ENCODE peak calls at places on chromosomes 5 and 9, in eight cellular contexts. One of them, this sample, is unnamed.
A peak's percentile ranks its signal among the peaks of the same experiment; 100 is the strongest.

GRCh38 chr5:63603996-63604395 is 358.2 kb downstream of the HTR1A start:
- DNase-seq in AG10803: no peak
- DNase-seq in stimulated activated CD4-positive, alpha-beta T cell treated with anti-CD3 and anti-CD28 coated beads, Interleukin-4, amount 100 ng/mL, for 4 hours: no peak
- DNase-seq in right atrium auricular region: no peak
- DNase-seq in activated CD4-positive, alpha-beta memory T cell treated with anti-CD3 and anti-CD28 coated beads, Interleukin-2, amount 10 ng/mL, durations not matched to agents 7 days and 5 days: no peak
- DNase-seq in effector memory CD4-positive, alpha-beta T cell: no peak
- DNase-seq in A549: no peak
- DNase-seq in HEK293T: no peak
- DNase-seq in this sample: no peak

GRCh38 chr9:70947519-70947918 is 173.9 kb downstream of the TRPM3 start:
- DNase-seq in effector memory CD4-positive, alpha-beta T cell: no peak
- DNase-seq in right atrium auricular region: no peak
- DNase-seq in A549: no peak
- DNase-seq in AG10803: no peak
- DNase-seq in HEK293T: no peak
- DNase-seq in activated CD4-positive, alpha-beta memory T cell treated with anti-CD3 and anti-CD28 coated beads, Interleukin-2, amount 10 ng/mL, durations not matched to agents 7 days and 5 days: no peak
- DNase-seq in stimulated activated CD4-positive, alpha-beta T cell treated with anti-CD3 and anti-CD28 coated beads, Interleukin-4, amount 100 ng/mL, for 4 hours: no peak
- DNase-seq in this sample: no peak

GRCh38 chr5:26662806-26663360 is 375.5 kb downstream of the CDH9 start:
- DNase-seq in AG10803: no peak
- DNase-seq in activated CD4-positive, alpha-beta memory T cell treated with anti-CD3 and anti-CD28 coated beads, Interleukin-2, amount 10 ng/mL, durations not matched to agents 7 days and 5 days: no peak
- DNase-seq in effector memory CD4-positive, alpha-beta T cell: no peak
- DNase-seq in A549: no peak
- DNase-seq in right atrium auricular region: no peak
- DNase-seq in stimulated activated CD4-positive, alpha-beta T cell treated with anti-CD3 and anti-CD28 coated beads, Interleukin-4, amount 100 ng/mL, for 4 hours: no peak
- DNase-seq in HEK293T: no peak
- DNase-seq in this sample: no peak

GRCh38 chr9:75432386-75432785 is 344.1 kb downstream of the OSTF1 start:
- DNase-seq in stimulated activated CD4-positive, alpha-beta T cell treated with anti-CD3 and anti-CD28 coated beads, Interleukin-4, amount 100 ng/mL, for 4 hours: no peak
- DNase-seq in AG10803: no peak
- DNase-seq in right atrium auricular region: no peak
- DNase-seq in A549: no peak
- DNase-seq in effector memory CD4-positive, alpha-beta T cell: no peak
- DNase-seq in activated CD4-positive, alpha-beta memory T cell treated with anti-CD3 and anti-CD28 coated beads, Interleukin-2, amount 10 ng/mL, durations not matched to agents 7 days and 5 days: no peak
- DNase-seq in HEK293T: no peak
- DNase-seq in this sample: no peak

GRCh38 chr5:168085321-168086040 is 206.0 kb upstream of the WWC1 start:
- DNase-seq in AG10803: peak; percentile 78
- DNase-seq in right atrium auricular region: no peak
- DNase-seq in A549: no peak
- DNase-seq in HEK293T: no peak
- DNase-seq in activated CD4-positive, alpha-beta memory T cell treated with anti-CD3 and anti-CD28 coated beads, Interleukin-2, amount 10 ng/mL, durations not matched to agents 7 days and 5 days: no peak
- DNase-seq in effector memory CD4-positive, alpha-beta T cell: no peak
- DNase-seq in stimulated activated CD4-positive, alpha-beta T cell treated with anti-CD3 and anti-CD28 coated beads, Interleukin-4, amount 100 ng/mL, for 4 hours: no peak
- DNase-seq in this sample: no peak

GRCh38 chr5:6525910-6526309 is 77.3 kb downstream of the UBE2QL1 start:
- DNase-seq in HEK293T: peak; percentile 51
- DNase-seq in effector memory CD4-positive, alpha-beta T cell: no peak
- DNase-seq in stimulated activated CD4-positive, alpha-beta T cell treated with anti-CD3 and anti-CD28 coated beads, Interleukin-4, amount 100 ng/mL, for 4 hours: no peak
- DNase-seq in activated CD4-positive, alpha-beta memory T cell treated with anti-CD3 and anti-CD28 coated beads, Interleukin-2, amount 10 ng/mL, durations not matched to agents 7 days and 5 days: no peak
- DNase-seq in A549: peak; percentile 40
- DNase-seq in right atrium auricular region: no peak
- DNase-seq in AG10803: peak; percentile 9
- DNase-seq in this sample: no peak

GRCh38 chr5:150219142-150219541 is 29.3 kb downstream of the SLC6A7 start:
- DNase-seq in right atrium auricular region: no peak
- DNase-seq in effector memory CD4-positive, alpha-beta T cell: no peak
- DNase-seq in stimulated activated CD4-positive, alpha-beta T cell treated with anti-CD3 and anti-CD28 coated beads, Interleukin-4, amount 100 ng/mL, for 4 hours: no peak
- DNase-seq in A549: no peak
- DNase-seq in AG10803: no peak
- DNase-seq in activated CD4-positive, alpha-beta memory T cell treated with anti-CD3 and anti-CD28 coated beads, Interleukin-2, amount 10 ng/mL, durations not matched to agents 7 days and 5 days: no peak
- DNase-seq in HEK293T: peak; percentile 30
- DNase-seq in this sample: no peak

GRCh38 chr9:7770102-7770501 is 29.5 kb downstream of the DMAC1 start:
- DNase-seq in effector memory CD4-positive, alpha-beta T cell: no peak
- DNase-seq in AG10803: no peak
- DNase-seq in HEK293T: no peak
- DNase-seq in right atrium auricular region: no peak
- DNase-seq in stimulated activated CD4-positive, alpha-beta T cell treated with anti-CD3 and anti-CD28 coated beads, Interleukin-4, amount 100 ng/mL, for 4 hours: no peak
- DNase-seq in A549: no peak
- DNase-seq in activated CD4-positive, alpha-beta memory T cell treated with anti-CD3 and anti-CD28 coated beads, Interleukin-2, amount 10 ng/mL, durations not matched to agents 7 days and 5 days: no peak
- DNase-seq in this sample: no peak

GRCh38 chr5:111779260-111780254 is 22.6 kb upstream of the NREP start:
- DNase-seq in activated CD4-positive, alpha-beta memory T cell treated with anti-CD3 and anti-CD28 coated beads, Interleukin-2, amount 10 ng/mL, durations not matched to agents 7 days and 5 days: no peak
- DNase-seq in right atrium auricular region: no peak
- DNase-seq in AG10803: peak; percentile 31
- DNase-seq in stimulated activated CD4-positive, alpha-beta T cell treated with anti-CD3 and anti-CD28 coated beads, Interleukin-4, amount 100 ng/mL, for 4 hours: no peak
- DNase-seq in HEK293T: no peak
- DNase-seq in A549: no peak
- DNase-seq in effector memory CD4-positive, alpha-beta T cell: no peak
- DNase-seq in this sample: no peak

GRCh38 chr5:73382412-73382795 is 66.2 kb downstream of the FOXD1 start:
- DNase-seq in A549: no peak
- DNase-seq in HEK293T: no peak
- DNase-seq in right atrium auricular region: no peak
- DNase-seq in stimulated activated CD4-positive, alpha-beta T cell treated with anti-CD3 and anti-CD28 coated beads, Interleukin-4, amount 100 ng/mL, for 4 hours: no peak
- DNase-seq in AG10803: no peak
- DNase-seq in effector memory CD4-positive, alpha-beta T cell: no peak
- DNase-seq in activated CD4-positive, alpha-beta memory T cell treated with anti-CD3 and anti-CD28 coated beads, Interleukin-2, amount 10 ng/mL, durations not matched to agents 7 days and 5 days: no peak
- DNase-seq in this sample: no peak

GRCh38 chr9:132239518-132239917 is 77.7 kb downstream of the NTNG2 start:
- DNase-seq in effector memory CD4-positive, alpha-beta T cell: no peak
- DNase-seq in stimulated activated CD4-positive, alpha-beta T cell treated with anti-CD3 and anti-CD28 coated beads, Interleukin-4, amount 100 ng/mL, for 4 hours: no peak
- DNase-seq in AG10803: no peak
- DNase-seq in right atrium auricular region: no peak
- DNase-seq in A549: no peak
- DNase-seq in activated CD4-positive, alpha-beta memory T cell treated with anti-CD3 and anti-CD28 coated beads, Interleukin-2, amount 10 ng/mL, durations not matched to agents 7 days and 5 days: no peak
- DNase-seq in HEK293T: no peak
- DNase-seq in this sample: no peak

GRCh38 chr9:15635752-15636151 is 82.9 kb downstream of the CCDC171 start:
- DNase-seq in A549: no peak
- DNase-seq in HEK293T: no peak
- DNase-seq in stimulated activated CD4-positive, alpha-beta T cell treated with anti-CD3 and anti-CD28 coated beads, Interleukin-4, amount 100 ng/mL, for 4 hours: no peak
- DNase-seq in AG10803: no peak
- DNase-seq in activated CD4-positive, alpha-beta memory T cell treated with anti-CD3 and anti-CD28 coated beads, Interleukin-2, amount 10 ng/mL, durations not matched to agents 7 days and 5 days: no peak
- DNase-seq in effector memory CD4-positive, alpha-beta T cell: no peak
- DNase-seq in right atrium auricular region: no peak
- DNase-seq in this sample: no peak

GRCh38 chr5:110329955-110330354 is 396.5 kb downstream of the TMEM232 start:
- DNase-seq in right atrium auricular region: no peak
- DNase-seq in HEK293T: no peak
- DNase-seq in A549: no peak
- DNase-seq in AG10803: no peak
- DNase-seq in stimulated activated CD4-positive, alpha-beta T cell treated with anti-CD3 and anti-CD28 coated beads, Interleukin-4, amount 100 ng/mL, for 4 hours: no peak
- DNase-seq in effector memory CD4-positive, alpha-beta T cell: no peak
- DNase-seq in activated CD4-positive, alpha-beta memory T cell treated with anti-CD3 and anti-CD28 coated beads, Interleukin-2, amount 10 ng/mL, durations not matched to agents 7 days and 5 days: no peak
- DNase-seq in this sample: no peak

GRCh38 chr9:98191210-98191609 is 1.2 kb downstream of the CORO2A start:
- DNase-seq in A549: no peak
- DNase-seq in activated CD4-positive, alpha-beta memory T cell treated with anti-CD3 and anti-CD28 coated beads, Interleukin-2, amount 10 ng/mL, durations not matched to agents 7 days and 5 days: no peak
- DNase-seq in right atrium auricular region: no peak
- DNase-seq in AG10803: no peak
- DNase-seq in effector memory CD4-positive, alpha-beta T cell: no peak
- DNase-seq in HEK293T: no peak
- DNase-seq in stimulated activated CD4-positive, alpha-beta T cell treated with anti-CD3 and anti-CD28 coated beads, Interleukin-4, amount 100 ng/mL, for 4 hours: no peak
- DNase-seq in this sample: no peak

GRCh38 chr5:137195483-137195882 is 303.6 kb downstream of the SPOCK1 start:
- DNase-seq in activated CD4-positive, alpha-beta memory T cell treated with anti-CD3 and anti-CD28 coated beads, Interleukin-2, amount 10 ng/mL, durations not matched to agents 7 days and 5 days: no peak
- DNase-seq in right atrium auricular region: no peak
- DNase-seq in AG10803: no peak
- DNase-seq in effector memory CD4-positive, alpha-beta T cell: no peak
- DNase-seq in stimulated activated CD4-positive, alpha-beta T cell treated with anti-CD3 and anti-CD28 coated beads, Interleukin-4, amount 100 ng/mL, for 4 hours: no peak
- DNase-seq in A549: no peak
- DNase-seq in HEK293T: no peak
- DNase-seq in this sample: no peak

GRCh38 chr5:125536582-125536981 is 790.1 kb upstream of the ZNF608 start:
- DNase-seq in HEK293T: no peak
- DNase-seq in effector memory CD4-positive, alpha-beta T cell: no peak
- DNase-seq in right atrium auricular region: no peak
- DNase-seq in activated CD4-positive, alpha-beta memory T cell treated with anti-CD3 and anti-CD28 coated beads, Interleukin-2, amount 10 ng/mL, durations not matched to agents 7 days and 5 days: no peak
- DNase-seq in A549: no peak
- DNase-seq in stimulated activated CD4-positive, alpha-beta T cell treated with anti-CD3 and anti-CD28 coated beads, Interleukin-4, amount 100 ng/mL, for 4 hours: no peak
- DNase-seq in AG10803: peak; percentile 45
- DNase-seq in this sample: no peak

GRCh38 chr9:116516456-116516855 is 170.6 kb upstream of the TRIM32 start:
- DNase-seq in effector memory CD4-positive, alpha-beta T cell: no peak
- DNase-seq in activated CD4-positive, alpha-beta memory T cell treated with anti-CD3 and anti-CD28 coated beads, Interleukin-2, amount 10 ng/mL, durations not matched to agents 7 days and 5 days: no peak
- DNase-seq in HEK293T: no peak
- DNase-seq in right atrium auricular region: no peak
- DNase-seq in A549: no peak
- DNase-seq in AG10803: no peak
- DNase-seq in stimulated activated CD4-positive, alpha-beta T cell treated with anti-CD3 and anti-CD28 coated beads, Interleukin-4, amount 100 ng/mL, for 4 hours: no peak
- DNase-seq in this sample: no peak

GRCh38 chr9:93452710-93453046 is 703 bp downstream of the FAM120AOS start:
- DNase-seq in HEK293T: no peak
- DNase-seq in right atrium auricular region: no peak
- DNase-seq in effector memory CD4-positive, alpha-beta T cell: peak; percentile 12
- DNase-seq in activated CD4-positive, alpha-beta memory T cell treated with anti-CD3 and anti-CD28 coated beads, Interleukin-2, amount 10 ng/mL, durations not matched to agents 7 days and 5 days: no peak
- DNase-seq in AG10803: no peak
- DNase-seq in stimulated activated CD4-positive, alpha-beta T cell treated with anti-CD3 and anti-CD28 coated beads, Interleukin-4, amount 100 ng/mL, for 4 hours: no peak
- DNase-seq in A549: no peak
- DNase-seq in this sample: no peak

GRCh38 chr5:44875661-44876250 is 67.0 kb downstream of the MRPS30 start:
- DNase-seq in activated CD4-positive, alpha-beta memory T cell treated with anti-CD3 and anti-CD28 coated beads, Interleukin-2, amount 10 ng/mL, durations not matched to agents 7 days and 5 days: peak; percentile 22
- DNase-seq in stimulated activated CD4-positive, alpha-beta T cell treated with anti-CD3 and anti-CD28 coated beads, Interleukin-4, amount 100 ng/mL, for 4 hours: no peak
- DNase-seq in HEK293T: no peak
- DNase-seq in right atrium auricular region: no peak
- DNase-seq in effector memory CD4-positive, alpha-beta T cell: no peak
- DNase-seq in AG10803: peak; percentile 13
- DNase-seq in A549: peak; percentile 64
- DNase-seq in this sample: no peak

GRCh38 chr9:32571969-32572899 is 725 bp downstream of the NDUFB6 start:
- DNase-seq in stimulated activated CD4-positive, alpha-beta T cell treated with anti-CD3 and anti-CD28 coated beads, Interleukin-4, amount 100 ng/mL, for 4 hours: peak; percentile 58
- DNase-seq in effector memory CD4-positive, alpha-beta T cell: peak; percentile 68
- DNase-seq in activated CD4-positive, alpha-beta memory T cell treated with anti-CD3 and anti-CD28 coated beads, Interleukin-2, amount 10 ng/mL, durations not matched to agents 7 days and 5 days: peak; percentile 81
- DNase-seq in AG10803: peak; percentile 67
- DNase-seq in A549: peak; percentile 89
- DNase-seq in right atrium auricular region: no peak
- DNase-seq in HEK293T: peak; percentile 70
- DNase-seq in this sample: no peak

GRCh38 chr5:571791-572190 is 40.3 kb upstream of the CEP72 start:
- DNase-seq in effector memory CD4-positive, alpha-beta T cell: no peak
- DNase-seq in right atrium auricular region: no peak
- DNase-seq in stimulated activated CD4-positive, alpha-beta T cell treated with anti-CD3 and anti-CD28 coated beads, Interleukin-4, amount 100 ng/mL, for 4 hours: no peak
- DNase-seq in HEK293T: no peak
- DNase-seq in activated CD4-positive, alpha-beta memory T cell treated with anti-CD3 and anti-CD28 coated beads, Interleukin-2, amount 10 ng/mL, durations not matched to agents 7 days and 5 days: peak; percentile 6
- DNase-seq in A549: no peak
- DNase-seq in AG10803: no peak
- DNase-seq in this sample: no peak

GRCh38 chr5:122368845-122369244 is 56.8 kb downstream of the SNCAIP start:
- DNase-seq in right atrium auricular region: no peak
- DNase-seq in stimulated activated CD4-positive, alpha-beta T cell treated with anti-CD3 and anti-CD28 coated beads, Interleukin-4, amount 100 ng/mL, for 4 hours: no peak
- DNase-seq in HEK293T: no peak
- DNase-seq in AG10803: no peak
- DNase-seq in A549: no peak
- DNase-seq in activated CD4-positive, alpha-beta memory T cell treated with anti-CD3 and anti-CD28 coated beads, Interleukin-2, amount 10 ng/mL, durations not matched to agents 7 days and 5 days: no peak
- DNase-seq in effector memory CD4-positive, alpha-beta T cell: no peak
- DNase-seq in this sample: no peak

GRCh38 chr5:139648205-139649081 is at the start of gene CXXC5:
- DNase-seq in HEK293T: peak; percentile 83
- DNase-seq in activated CD4-positive, alpha-beta memory T cell treated with anti-CD3 and anti-CD28 coated beads, Interleukin-2, amount 10 ng/mL, durations not matched to agents 7 days and 5 days: peak; percentile 45
- DNase-seq in right atrium auricular region: no peak
- DNase-seq in AG10803: peak; percentile 92
- DNase-seq in stimulated activated CD4-positive, alpha-beta T cell treated with anti-CD3 and anti-CD28 coated beads, Interleukin-4, amount 100 ng/mL, for 4 hours: peak; percentile 63
- DNase-seq in effector memory CD4-positive, alpha-beta T cell: no peak
- DNase-seq in A549: peak; percentile 71
- DNase-seq in this sample: peak; percentile 78

GRCh38 chr9:126805546-126806262 is 864 bp downstream of the ZBTB43 start:
- DNase-seq in effector memory CD4-positive, alpha-beta T cell: peak; percentile 74
- DNase-seq in activated CD4-positive, alpha-beta memory T cell treated with anti-CD3 and anti-CD28 coated beads, Interleukin-2, amount 10 ng/mL, durations not matched to agents 7 days and 5 days: peak; percentile 91
- DNase-seq in AG10803: peak; percentile 85
- DNase-seq in A549: no peak
- DNase-seq in stimulated activated CD4-positive, alpha-beta T cell treated with anti-CD3 and anti-CD28 coated beads, Interleukin-4, amount 100 ng/mL, for 4 hours: peak; percentile 59
- DNase-seq in right atrium auricular region: peak; percentile 86
- DNase-seq in HEK293T: peak; percentile 34
- DNase-seq in this sample: peak; percentile 39

GRCh38 chr5:138873886-138874200 is 1.3 kb downstream of the LRRTM2 start:
- DNase-seq in activated CD4-positive, alpha-beta memory T cell treated with anti-CD3 and anti-CD28 coated beads, Interleukin-2, amount 10 ng/mL, durations not matched to agents 7 days and 5 days: no peak
- DNase-seq in HEK293T: no peak
- DNase-seq in stimulated activated CD4-positive, alpha-beta T cell treated with anti-CD3 and anti-CD28 coated beads, Interleukin-4, amount 100 ng/mL, for 4 hours: no peak
- DNase-seq in effector memory CD4-positive, alpha-beta T cell: no peak
- DNase-seq in right atrium auricular region: no peak
- DNase-seq in A549: no peak
- DNase-seq in AG10803: no peak
- DNase-seq in this sample: no peak

GRCh38 chr5:83583859-83584258 is 112.3 kb downstream of the VCAN start:
- DNase-seq in AG10803: peak; percentile 48
- DNase-seq in A549: no peak
- DNase-seq in HEK293T: no peak
- DNase-seq in activated CD4-positive, alpha-beta memory T cell treated with anti-CD3 and anti-CD28 coated beads, Interleukin-2, amount 10 ng/mL, durations not matched to agents 7 days and 5 days: no peak
- DNase-seq in effector memory CD4-positive, alpha-beta T cell: no peak
- DNase-seq in right atrium auricular region: no peak
- DNase-seq in stimulated activated CD4-positive, alpha-beta T cell treated with anti-CD3 and anti-CD28 coated beads, Interleukin-4, amount 100 ng/mL, for 4 hours: no peak
- DNase-seq in this sample: no peak

GRCh38 chr9:89776795-89777194 is 172.0 kb downstream of the GADD45G start:
- DNase-seq in A549: no peak
- DNase-seq in activated CD4-positive, alpha-beta memory T cell treated with anti-CD3 and anti-CD28 coated beads, Interleukin-2, amount 10 ng/mL, durations not matched to agents 7 days and 5 days: no peak
- DNase-seq in right atrium auricular region: no peak
- DNase-seq in AG10803: no peak
- DNase-seq in HEK293T: no peak
- DNase-seq in stimulated activated CD4-positive, alpha-beta T cell treated with anti-CD3 and anti-CD28 coated beads, Interleukin-4, amount 100 ng/mL, for 4 hours: no peak
- DNase-seq in effector memory CD4-positive, alpha-beta T cell: no peak
- DNase-seq in this sample: no peak